ENCODE peak calls at places on chromosome 4, in seven cellular contexts. Z is bronchial epithelial cell, P is tibial artery, K is right atrium auricular region, T is tibial nerve, E is GM06990, H is upper lobe of right lung. C is an unnamed sample.

GRCh38 chr4:772776-773175 is 53.2 kb downstream of the CPLX1 start:
- DNase-seq in E (no peak), H (no peak), P (no peak), T (no peak), Z (no peak), K (no peak), C (no peak)

GRCh38 chr4:142248946-142249345 is 597.2 kb downstream of the INPP4B start:
- DNase-seq in K (no peak), P (no peak), T (no peak), H (no peak), E (no peak), Z (peak; percentile 81), C (no peak)

GRCh38 chr4:168796362-168797106 is 213.5 kb downstream of the CBR4 start:
- DNase-seq in E (no peak), P (no peak), Z (peak; percentile 81), K (no peak), T (no peak), H (no peak), C (no peak)

GRCh38 chr4:22235798-22236197 is 280.1 kb downstream of the ADGRA3 start:
- DNase-seq in K (no peak), H (no peak), Z (no peak), T (no peak), E (no peak), P (no peak), C (peak; percentile 4)

GRCh38 chr4:99394913-99395312 is 40.2 kb downstream of the ADH7 start:
- DNase-seq in Z (peak; percentile 34), T (no peak), P (no peak), K (no peak), H (no peak), E (no peak), C (no peak)

GRCh38 chr4:8033776-8034528 is 94.3 kb upstream of the AFAP1 start:
- DNase-seq in E (no peak), Z (no peak), H (no peak), P (no peak), T (no peak), K (no peak), C (no peak)

GRCh38 chr4:15506464-15506863 is 36.8 kb downstream of the CC2D2A start:
- DNase-seq in K (no peak), H (no peak), Z (peak; percentile 62), E (no peak), P (no peak), T (no peak), C (peak; percentile 88)

GRCh38 chr4:2694691-2695090 is 61.4 kb downstream of the TNIP2 start:
- DNase-seq in H (no peak), T (no peak), K (no peak), Z (no peak), E (no peak), P (peak; percentile 51), C (no peak)

GRCh38 chr4:6795821-6796220 is 13.3 kb downstream of the KIAA0232 start:
- DNase-seq in H (no peak), Z (no peak), K (no peak), T (no peak), P (no peak), E (no peak), C (no peak)

GRCh38 chr4:184190711-184191110 is 27.0 kb downstream of the ENPP6 start:
- DNase-seq in P (no peak), Z (no peak), H (no peak), K (no peak), T (no peak), E (no peak), C (no peak)

GRCh38 chr4:2934077-2934812 is 29.0 kb downstream of the NOP14 start:
- DNase-seq in P (peak; percentile 85), H (peak; percentile 86), E (peak; percentile 61), K (peak; percentile 83), T (peak; percentile 62), Z (no peak), C (no peak)

GRCh38 chr4:74364649-74365491 is at the start of gene EREG:
- DNase-seq in H (peak; percentile 67), P (no peak), Z (peak; percentile 67), T (no peak), K (no peak), E (peak; percentile 7), C (peak; percentile 89)

GRCh38 chr4:6665320-6665654 is 24.8 kb downstream of the MRFAP1 start:
- DNase-seq in H (no peak), P (peak; percentile 13), E (no peak), K (no peak), Z (no peak), T (no peak), C (no peak)

GRCh38 chr4:57966987-57967760 is 857.0 kb upstream of the IGFBP7 start:
- DNase-seq in E (no peak), K (no peak), Z (no peak), T (no peak), H (no peak), P (no peak), C (no peak)

GRCh38 chr4:114136067-114136466 is 156.6 kb upstream of the ARSJ start:
- DNase-seq in H (no peak), Z (no peak), P (no peak), T (no peak), E (no peak), K (no peak), C (no peak)

GRCh38 chr4:30746735-30747134 is 26.6 kb downstream of the PCDH7 start:
- DNase-seq in P (no peak), Z (peak; percentile 41), H (no peak), K (no peak), T (no peak), E (no peak), C (no peak)

GRCh38 chr4:124445071-124445470 is 267.5 kb downstream of the ANKRD50 start:
- DNase-seq in K (no peak), H (no peak), E (no peak), Z (no peak), P (no peak), T (no peak), C (no peak)

GRCh38 chr4:2697995-2698414 is 58.1 kb downstream of the TNIP2 start:
- DNase-seq in T (no peak), P (no peak), K (no peak), H (no peak), E (no peak), Z (no peak), C (no peak)

GRCh38 chr4:145530189-145530588 is 48.5 kb downstream of the SMAD1 start:
- DNase-seq in P (no peak), Z (no peak), E (no peak), H (no peak), K (no peak), T (no peak), C (no peak)

GRCh38 chr4:14225683-14226207 is 598.2 kb upstream of the BOD1L1 start:
- DNase-seq in Z (no peak), T (no peak), P (no peak), E (no peak), K (no peak), H (no peak), C (no peak)

GRCh38 chr4:24321637-24322036 is 262.7 kb downstream of the DHX15 start:
- DNase-seq in T (no peak), Z (no peak), E (no peak), K (no peak), P (no peak), H (no peak), C (peak; percentile 47)

GRCh38 chr4:24322517-24322916 is 261.8 kb downstream of the DHX15 start:
- DNase-seq in K (no peak), P (no peak), H (no peak), Z (no peak), E (no peak), T (no peak), C (peak; percentile 67)

GRCh38 chr4:24328300-24328699 is 256.1 kb downstream of the DHX15 start:
- DNase-seq in P (no peak), E (no peak), T (no peak), K (no peak), Z (no peak), H (no peak), C (peak; percentile 21)

GRCh38 chr4:24321151-24321550 is 263.2 kb downstream of the DHX15 start:
- DNase-seq in K (no peak), Z (peak; percentile 73), P (no peak), E (no peak), T (no peak), H (no peak), C (no peak)

DNA sequence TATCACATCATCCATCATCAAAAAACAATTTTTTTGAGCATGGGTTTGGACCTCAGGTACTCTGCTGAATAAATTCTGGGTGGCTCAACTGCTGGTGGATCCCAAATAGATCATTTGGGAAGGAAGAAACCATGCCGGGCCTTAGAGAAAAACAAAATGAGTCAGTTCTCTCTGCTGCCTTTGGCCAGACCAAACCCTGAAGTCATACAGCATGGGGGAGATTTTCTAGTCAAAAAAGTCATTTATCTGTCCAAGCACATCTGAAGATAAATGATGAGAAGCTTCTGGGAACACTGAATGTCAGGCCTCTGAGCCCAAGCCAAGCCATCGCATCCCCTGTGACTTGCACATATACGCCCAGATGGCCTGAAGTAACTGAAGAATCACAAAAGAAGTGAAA is 261.4 kb downstream of the DHX15 start:
- DNase-seq in Z (no peak), P (no peak), K (no peak), E (no peak), T (no peak), H (no peak), C (peak; percentile 18)
- H3K4me3 ChIP-seq in Z (no peak overlapping the region), P (no peak overlapping the region), K (no peak overlapping the region), E (no peak overlapping the region), T (no peak overlapping the region), H (no peak overlapping the region), C (no peak overlapping the region)

DNA sequence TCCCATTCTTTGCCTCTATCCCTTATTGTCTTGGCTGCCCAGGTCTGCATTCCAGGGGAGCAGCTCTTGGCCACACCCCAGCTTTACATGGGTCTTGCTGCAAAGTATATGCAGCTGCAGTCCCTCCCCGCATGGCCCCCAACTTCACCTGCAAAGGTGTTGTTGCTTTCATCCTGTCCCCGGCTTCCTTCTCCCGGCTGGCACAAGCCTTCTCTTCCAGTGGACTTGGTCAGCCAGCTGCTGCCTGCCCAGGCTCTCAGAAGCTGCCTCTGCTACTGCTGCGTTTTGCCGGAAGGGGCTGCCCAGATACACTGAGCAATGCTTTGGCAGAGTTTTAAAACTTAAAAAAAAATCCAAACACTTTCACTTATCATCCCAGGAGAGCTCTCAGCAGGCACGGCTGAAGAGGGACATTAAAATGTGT is 121.2 kb upstream of the PDLIM3 start:
- DNase-seq in K (no peak), H (peak; percentile 74), E (no peak), T (peak; percentile 10), Z (no peak), P (peak; percentile 90), C (peak; percentile 32)
- H3K4me3 ChIP-seq in K (peak overlapping the region; percentile 2), H (peak overlapping the region; percentile 34), E (no peak overlapping the region), T (peak overlapping the region; percentile 50), Z (no peak overlapping the region), P (peak overlapping the region; percentile 67), C (no peak overlapping the region)

DNA sequence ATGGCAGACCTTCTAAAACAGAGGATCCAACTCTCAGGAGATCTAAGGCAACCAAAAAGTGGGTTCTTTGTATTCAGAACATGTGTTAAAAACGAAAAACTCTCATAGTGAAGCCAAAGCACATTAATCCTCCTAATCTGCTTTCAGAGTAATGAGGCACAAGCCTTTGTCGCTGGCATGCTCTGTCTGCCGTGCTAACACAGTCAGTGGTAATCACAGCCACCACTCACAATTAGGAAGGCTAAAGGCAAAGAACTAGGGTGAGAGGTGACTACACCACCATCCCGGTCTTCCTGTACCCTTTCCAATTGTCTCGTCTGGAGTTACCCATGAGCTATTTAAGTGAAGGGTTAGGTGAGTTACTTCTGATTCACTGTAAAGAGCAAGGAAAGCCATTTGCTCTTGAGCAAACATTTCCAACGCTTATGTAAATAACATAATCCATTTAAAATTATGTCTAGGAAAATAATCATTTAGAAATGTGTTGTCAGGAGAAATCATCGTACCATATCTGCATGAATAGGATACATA is 40.7 kb downstream of the NPY2R start:
- DNase-seq in K (no peak), E (no peak), H (no peak), Z (peak; percentile 8), P (no peak), T (no peak), C (peak; percentile 8)
- H3K4me3 ChIP-seq in K (no peak overlapping the region), E (no peak overlapping the region), H (no peak overlapping the region), Z (no peak overlapping the region), P (no peak overlapping the region), T (no peak overlapping the region), C (no peak overlapping the region)

GRCh38 chr4:77009511-77010120 is 60.1 kb downstream of the SEPTIN11 start:
- DNase-seq in E (no peak), H (no peak), Z (no peak), K (no peak), T (no peak), P (no peak), C (no peak)
- H3K4me3 ChIP-seq in E (no peak overlapping the region), H (no peak overlapping the region), Z (no peak overlapping the region), K (no peak overlapping the region), T (no peak overlapping the region), P (no peak overlapping the region), C (no peak overlapping the region)